ENCODE peak calls at places on chromosome 17, in four cellular contexts. B is H1, F is GM12878, Q is HepG2. Y is an unnamed sample.

GRCh38 chr17:20009302-20010098 is at the start of gene SPECC1:
- DNase-seq in B (peak; percentile 99), F (no peak), Q (peak; percentile 62), Y (no peak)

GRCh38 chr17:77810536-77810935 is 148.0 kb upstream of the TNRC6C start:
- DNase-seq in B (no peak), F (no peak), Q (no peak), Y (peak; percentile 32)

GRCh38 chr17:28346746-28347246 is 10.5 kb downstream of the POLDIP2 start:
- DNase-seq in B (no peak), F (no peak), Q (peak; percentile 69), Y (no peak)

GRCh38 chr17:16013943-16014407 is 14.4 kb downstream of the TTC19 start:
- DNase-seq in B (no peak), F (no peak), Q (peak; percentile 57), Y (no peak)

GRCh38 chr17:14471052-14471451 is 170.2 kb downstream of the HS3ST3B1 start:
- DNase-seq in B (no peak), F (no peak), Q (peak; percentile 89), Y (no peak)

GRCh38 chr17:6244253-6244652 is 174.1 kb downstream of the WSCD1 start:
- DNase-seq in B (no peak), F (no peak), Q (no peak), Y (no peak)

GRCh38 chr17:14318906-14319205 is 18.0 kb downstream of the HS3ST3B1 start:
- DNase-seq in B (no peak), F (no peak), Q (no peak), Y (no peak)

GRCh38 chr17:78899361-78900260 is 3.4 kb downstream of the CEP295NL start:
- DNase-seq in B (peak; percentile 74), F (no peak), Q (no peak), Y (peak; percentile 35)

GRCh38 chr17:1882836-1883235 is 53.0 kb downstream of the RPA1 start:
- DNase-seq in B (peak; percentile 58), F (no peak), Q (peak; percentile 33), Y (no peak)

GRCh38 chr17:7177954-7178477 is 1.2 kb downstream of the ASGR1 start:
- DNase-seq in B (peak; percentile 77), F (no peak), Q (peak; percentile 65), Y (no peak)

GRCh38 chr17:62919388-62919787 is 46.6 kb upstream of the TANC2 start:
- DNase-seq in B (no peak), F (no peak), Q (no peak), Y (no peak)

GRCh38 chr17:79295307-79295706 is 220.7 kb downstream of the ENGASE start:
- DNase-seq in B (no peak), F (no peak), Q (no peak), Y (no peak)

GRCh38 chr17:62626719-62627218 is 701 bp upstream of the MRC2 start:
- DNase-seq in B (no peak), F (no peak), Q (peak; percentile 31), Y (no peak)

GRCh38 chr17:32627233-32628008 is 140.6 kb downstream of the CDK5R1 start:
- DNase-seq in B (peak; percentile 58), F (no peak), Q (no peak), Y (peak; percentile 51)

GRCh38 chr17:67322039-67322787 is 44.2 kb downstream of the PSMD12 start:
- DNase-seq in B (no peak), F (no peak), Q (no peak), Y (peak; percentile 70)

GRCh38 chr17:494601-495195 is 142.1 kb upstream of the RPH3AL start:
- DNase-seq in B (no peak), F (no peak), Q (no peak), Y (no peak)

GRCh38 chr17:29155235-29155965 is 24.8 kb downstream of the MYO18A start:
- DNase-seq in B (no peak), F (no peak), Q (peak; percentile 85), Y (no peak)

GRCh38 chr17:7633093-7633492 is 3.2 kb downstream of the SHBG start:
- DNase-seq in B (no peak), F (no peak), Q (peak; percentile 42), Y (no peak)

GRCh38 chr17:79183221-79184158 is 108.9 kb downstream of the ENGASE start:
- DNase-seq in B (peak; percentile 82), F (no peak), Q (no peak), Y (peak; percentile 48)

GRCh38 chr17:8117980-8118768 is at the start of gene ALOXE3:
- DNase-seq in B (peak; percentile 72), F (no peak), Q (peak; percentile 49), Y (no peak)

GRCh38 chr17:73474370-73474988 is 162.7 kb upstream of the CDC42EP4 start:
- DNase-seq in B (no peak), F (no peak), Q (peak; percentile 9), Y (no peak)

GRCh38 chr17:61410555-61411089 is 11.0 kb downstream of the TBX2 start:
- DNase-seq in B (peak; percentile 91), F (no peak), Q (no peak), Y (peak; percentile 63)

GRCh38 chr17:29143894-29144293 is 36.3 kb downstream of the MYO18A start:
- DNase-seq in B (no peak), F (no peak), Q (peak; percentile 69), Y (no peak)

GRCh38 chr17:61294777-61295176 is 104.9 kb upstream of the TBX2 start:
- DNase-seq in B (no peak), F (no peak), Q (no peak), Y (no peak)

GRCh38 chr17:59785091-59785799 is 77.8 kb downstream of the VMP1 start:
- DNase-seq in B (no peak), F (no peak), Q (peak; percentile 64), Y (no peak)

GRCh38 chr17:60704170-60704569 is 26.5 kb downstream of the BCAS3 start:
- DNase-seq in B (no peak), F (no peak), Q (peak; percentile 10), Y (no peak)

GRCh38 chr17:81863123-81863675 is 2.9 kb upstream of the P4HB start:
- DNase-seq in B (no peak), F (no peak), Q (no peak), Y (no peak)
- H3K4me3 ChIP-seq in B (no peak overlapping the region), F (peak overlapping the region; percentile 94), Q (peak overlapping the region; percentile 13), Y (no peak overlapping the region)

GRCh38 chr17:58503876-58504275 is 10.6 kb downstream of the MTMR4 start:
- DNase-seq in B (no peak), F (no peak), Q (no peak), Y (no peak)
- TF ChIP-seq SUZ12 in B (no peak), F (no peak), Q (no peak), Y (no peak)

GRCh38 chr17:40694584-40694983 is 9.0 kb downstream of the KRT24 start:
- DNase-seq in B (no peak), F (no peak), Q (no peak), Y (no peak)

GRCh38 chr17:40695874-40696472 is 7.6 kb downstream of the KRT24 start:
- DNase-seq in B (no peak), F (no peak), Q (no peak), Y (no peak)

GRCh38 chr17:40699880-40700279 is 3.7 kb downstream of the KRT24 start:
- DNase-seq in B (no peak), F (no peak), Q (no peak), Y (no peak)

GRCh38 chr17:40699359-40699758 is 4.2 kb downstream of the KRT24 start:
- DNase-seq in B (no peak), F (no peak), Q (no peak), Y (no peak)

DNA sequence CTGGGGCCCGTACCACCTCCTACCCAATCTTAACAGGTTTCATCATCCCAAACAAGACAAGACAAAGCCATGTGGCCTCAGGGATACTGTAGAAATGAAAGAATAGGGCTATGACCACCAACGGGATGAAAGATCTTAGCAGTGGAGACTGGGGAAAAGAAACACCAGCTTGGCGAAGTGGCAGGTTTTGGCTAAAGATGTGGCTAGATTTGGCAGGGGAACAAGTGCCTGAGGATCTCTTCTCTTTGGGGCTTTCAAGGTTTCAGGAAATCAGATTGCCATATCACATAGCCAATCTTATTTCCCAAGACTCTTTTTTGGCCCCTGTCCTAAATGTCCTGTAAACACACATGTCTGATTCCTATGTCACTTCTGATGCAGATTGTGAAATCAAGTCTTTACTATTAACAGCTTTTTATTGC is 6.9 kb downstream of the KRT24 start:
- DNase-seq in B (no peak), F (no peak), Q (no peak), Y (no peak)
- H3K4me3 ChIP-seq in B (no peak overlapping the region), F (no peak overlapping the region), Q (no peak overlapping the region), Y (no peak overlapping the region)

GRCh38 chr17:27318228-27318627 is 24.3 kb downstream of the WSB1 start:
- DNase-seq in B (no peak), F (no peak), Q (no peak), Y (no peak)
- TF ChIP-seq SUZ12 in B (no peak), F (no peak), Q (no peak), Y (no peak)

GRCh38 chr17:49216482-49216881 is 6.0 kb downstream of the ABI3 start:
- DNase-seq in B (no peak), F (no peak), Q (no peak), Y (no peak)

GRCh38 chr17:49216953-49217650 is 6.6 kb downstream of the ABI3 start:
- DNase-seq in B (no peak), F (no peak), Q (no peak), Y (no peak)

GRCh38 chr17:49213803-49214202 is 3.3 kb downstream of the ABI3 start:
- DNase-seq in B (no peak), F (no peak), Q (no peak), Y (no peak)

GRCh38 chr17:49213399-49213798 is 2.9 kb downstream of the ABI3 start:
- DNase-seq in B (no peak), F (no peak), Q (no peak), Y (no peak)

DNA sequence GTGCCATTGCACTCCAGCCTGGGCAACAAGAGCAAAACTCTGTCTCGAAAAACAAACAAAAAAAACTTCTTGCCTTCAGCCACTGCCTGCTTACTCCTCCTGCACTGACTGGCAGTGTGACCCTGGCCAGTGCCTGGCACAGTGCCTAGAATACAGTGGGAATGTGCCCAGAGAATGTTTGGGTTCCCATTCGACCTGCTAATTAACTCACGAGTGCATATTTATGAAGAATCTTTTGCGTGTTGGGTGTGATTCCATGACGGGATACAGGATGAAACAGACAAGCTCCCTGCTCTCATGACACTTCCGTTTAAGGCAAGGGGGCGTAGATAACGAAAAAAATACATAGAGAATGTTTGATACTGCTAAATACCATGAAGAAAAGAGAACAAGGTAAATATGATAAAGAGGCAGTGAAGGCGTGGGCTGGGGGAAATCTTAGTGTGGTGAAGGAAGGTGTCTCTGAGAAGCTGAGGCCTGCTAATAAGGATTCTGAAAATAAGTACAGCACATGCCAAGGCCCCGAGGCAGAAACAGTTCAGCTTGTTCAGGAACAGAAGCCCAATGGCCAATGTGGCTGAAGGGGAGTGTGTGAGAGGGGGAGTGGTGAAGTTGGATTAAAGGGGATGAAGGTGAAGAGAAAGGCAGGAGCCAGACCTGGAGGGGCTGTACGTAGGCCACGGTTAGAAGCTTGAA is 4.3 kb downstream of the ABI3 start:
- DNase-seq in B (no peak), F (no peak), Q (no peak), Y (no peak)
- H3K4me3 ChIP-seq in B (no peak overlapping the region), F (peak overlapping the region; percentile 45), Q (no peak overlapping the region), Y (no peak overlapping the region)

GRCh38 chr17:43399839-43400328 is 1.1 kb downstream of the ARL4D start:
- DNase-seq in B (no peak), F (no peak), Q (no peak), Y (no peak)

GRCh38 chr17:43402078-43402477 is 3.3 kb downstream of the ARL4D start:
- DNase-seq in B (no peak), F (no peak), Q (no peak), Y (no peak)

GRCh38 chr17:43398724-43399595 is at the start of gene ARL4D:
- DNase-seq in B (peak; percentile 89), F (no peak), Q (peak; percentile 77), Y (peak; percentile 35)

GRCh38 chr17:43402567-43402966 is 3.8 kb downstream of the ARL4D start:
- DNase-seq in B (no peak), F (no peak), Q (peak; percentile 48), Y (no peak)

GRCh38 chr17:43401293-43401692 is 2.5 kb downstream of the ARL4D start:
- DNase-seq in B (no peak), F (no peak), Q (no peak), Y (no peak)
- TF ChIP-seq SUZ12 in B (no peak), F (no peak), Q (no peak), Y (no peak)

Y was measured in NT2/D1.